ENCODE peak calls at places on chromosomes 3 and 15, in five cellular contexts. One of them, this sample, is unnamed.
A peak's percentile ranks its signal among the peaks of the same experiment; 100 is the strongest.

GRCh38 chr3:12405432-12406272 is 78.6 kb upstream of the TSEN2 start:
- DNase-seq in naive thymus-derived CD8-positive, alpha-beta T cell: no peak
- DNase-seq in adipocyte: no peak
- DNase-seq in AG20443: no peak
- DNase-seq in AG10803: no peak
- DNase-seq in this sample: no peak

GRCh38 chr15:56996093-56996492 is 77.6 kb downstream of the TCF12 start:
- DNase-seq in naive thymus-derived CD8-positive, alpha-beta T cell: no peak
- DNase-seq in adipocyte: no peak
- DNase-seq in AG20443: no peak
- DNase-seq in AG10803: peak; percentile 20
- DNase-seq in this sample: no peak

GRCh38 chr3:21830541-21830940 is 79.5 kb upstream of the ZNF385D start:
- DNase-seq in naive thymus-derived CD8-positive, alpha-beta T cell: no peak
- DNase-seq in adipocyte: no peak
- DNase-seq in AG20443: no peak
- DNase-seq in AG10803: no peak
- DNase-seq in this sample: no peak

GRCh38 chr3:142622447-142622846 is 26.3 kb downstream of the PLS1 start:
- DNase-seq in naive thymus-derived CD8-positive, alpha-beta T cell: no peak
- DNase-seq in adipocyte: no peak
- DNase-seq in AG20443: no peak
- DNase-seq in AG10803: no peak
- DNase-seq in this sample: no peak

GRCh38 chr15:25860885-25861866 is 2.0 kb downstream of the ATP10A start:
- DNase-seq in naive thymus-derived CD8-positive, alpha-beta T cell: peak; percentile 51
- DNase-seq in adipocyte: no peak
- DNase-seq in AG20443: peak; percentile 60
- DNase-seq in AG10803: peak; percentile 78
- DNase-seq in this sample: no peak

GRCh38 chr3:39064646-39065045 is 12.8 kb downstream of the WDR48 start:
- DNase-seq in naive thymus-derived CD8-positive, alpha-beta T cell: no peak
- DNase-seq in adipocyte: peak; percentile 74
- DNase-seq in AG20443: peak; percentile 59
- DNase-seq in AG10803: peak; percentile 79
- DNase-seq in this sample: no peak

GRCh38 chr15:88393719-88394519 is 73.3 kb downstream of the MRPL46 start:
- DNase-seq in naive thymus-derived CD8-positive, alpha-beta T cell: no peak
- DNase-seq in adipocyte: no peak
- DNase-seq in AG20443: no peak
- DNase-seq in AG10803: no peak
- DNase-seq in this sample: no peak

GRCh38 chr3:112634786-112635541 is 6.0 kb downstream of the CCDC80 start:
- DNase-seq in naive thymus-derived CD8-positive, alpha-beta T cell: no peak
- DNase-seq in adipocyte: no peak
- DNase-seq in AG20443: no peak
- DNase-seq in AG10803: no peak
- DNase-seq in this sample: no peak

GRCh38 chr15:91956026-91956723 is 102.7 kb downstream of the SLCO3A1 start:
- DNase-seq in naive thymus-derived CD8-positive, alpha-beta T cell: no peak
- DNase-seq in adipocyte: peak; percentile 83
- DNase-seq in AG20443: peak; percentile 53
- DNase-seq in AG10803: peak; percentile 53
- DNase-seq in this sample: no peak

GRCh38 chr15:64883997-64884511 is 27.6 kb upstream of the ANKDD1A start:
- DNase-seq in naive thymus-derived CD8-positive, alpha-beta T cell: peak; percentile 72
- DNase-seq in adipocyte: peak; percentile 78
- DNase-seq in AG20443: peak; percentile 88
- DNase-seq in AG10803: peak; percentile 87
- DNase-seq in this sample: peak; percentile 41

This sample was measured in B cell.